ENCODE peak calls at places on chromosome 4, in five cellular contexts. F is transverse colon, E is uterus, Q is endodermal cell, V is colonic mucosa. A is an unnamed sample. For H3K27me3, the result is how much of the 10 kb centered on the place peaks cover.

GRCh38 chr4:184237612-184238011 is 19.9 kb upstream of the ENPP6 start:
- DNase-seq in Q (no peak), F (no peak), V (no peak), E (no peak), A (no peak)

GRCh38 chr4:11496313-11496956 is 67.7 kb upstream of the HS3ST1 start:
- DNase-seq in E (no peak), V (no peak), F (no peak), Q (no peak), A (no peak)

GRCh38 chr4:38455092-38455855 is 208.7 kb upstream of the KLF3 start:
- DNase-seq in E (no peak), V (no peak), Q (no peak), F (no peak), A (no peak)

GRCh38 chr4:66736593-66736992 is 808.7 kb downstream of the CENPC start:
- DNase-seq in Q (no peak), V (no peak), F (no peak), E (no peak), A (no peak)

GRCh38 chr4:101411926-101412325 is 64.6 kb upstream of the PPP3CA start:
- DNase-seq in V (no peak), Q (no peak), E (no peak), F (no peak), A (no peak)

GRCh38 chr4:151851354-151851753 is 90.5 kb upstream of the GATB start:
- DNase-seq in Q (no peak), V (no peak), E (no peak), F (no peak), A (no peak)

GRCh38 chr4:1229117-1229849 is 19.6 kb downstream of the CTBP1 start:
- DNase-seq in Q (no peak), V (no peak), F (no peak), E (no peak), A (no peak)

GRCh38 chr4:8915201-8916200 is 43.9 kb upstream of the HMX1 start:
- DNase-seq in E (no peak), F (no peak), V (peak), Q (no peak), A (no peak)

GRCh38 chr4:38173935-38174334 is 213.7 kb downstream of the PTTG2 start:
- DNase-seq in Q (no peak), E (no peak), V (no peak), F (no peak), A (no peak)

GRCh38 chr4:152117054-152117453 is 356.2 kb upstream of the GATB start:
- DNase-seq in Q (no peak), F (no peak), E (no peak), V (no peak), A (no peak)

GRCh38 chr4:99762728-99763127 is 53.9 kb upstream of the DAPP1 start:
- DNase-seq in V (no peak), E (no peak), F (no peak), Q (no peak), A (no peak)

GRCh38 chr4:145842224-145842887 is 96.3 kb downstream of the ZNF827 start:
- DNase-seq in Q (no peak), E (no peak), V (no peak), F (no peak), A (no peak)

GRCh38 chr4:80608285-80608980 is 272.9 kb downstream of the CFAP299 start:
- DNase-seq in V (no peak), E (no peak), F (no peak), Q (no peak), A (no peak)

GRCh38 chr4:116638592-116638991 is 446.8 kb downstream of the TRAM1L1 start:
- DNase-seq in F (no peak), V (no peak), Q (peak), E (no peak), A (no peak)

GRCh38 chr4:4418676-4419370 is 31.9 kb downstream of the NSG1 start:
- DNase-seq in E (no peak), F (no peak), Q (peak), V (no peak), A (no peak)
- H3K4me3 ChIP-seq in E (no peak), F (no peak), Q (no peak), V (no peak), A (no peak)

DNA sequence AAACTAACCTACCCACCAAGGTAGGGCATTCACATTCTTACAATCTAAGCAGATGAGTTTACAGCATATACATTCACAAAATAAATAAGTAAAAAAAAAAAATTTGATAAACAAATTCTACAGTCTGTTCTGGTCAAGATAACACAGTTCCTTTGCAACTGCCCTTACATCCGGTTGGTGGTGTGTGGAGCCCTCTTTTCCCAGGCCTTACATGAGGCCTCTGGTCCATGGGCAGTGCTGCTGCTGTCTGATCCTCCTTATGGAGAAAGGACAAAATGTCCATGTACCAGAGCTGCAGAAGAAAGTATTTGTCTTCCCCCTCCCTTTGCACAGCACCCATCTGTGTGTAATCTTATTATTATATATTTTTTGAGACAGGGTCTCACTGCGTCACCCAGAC is 2.2 kb upstream of the SEPTIN11 start:
- DNase-seq in F (no peak), V (no peak), Q (peak), E (no peak), A (no peak)
- H3K27ac ChIP-seq in F (no peak), V (no peak), Q (no peak), E (no peak), A (no peak)

DNA sequence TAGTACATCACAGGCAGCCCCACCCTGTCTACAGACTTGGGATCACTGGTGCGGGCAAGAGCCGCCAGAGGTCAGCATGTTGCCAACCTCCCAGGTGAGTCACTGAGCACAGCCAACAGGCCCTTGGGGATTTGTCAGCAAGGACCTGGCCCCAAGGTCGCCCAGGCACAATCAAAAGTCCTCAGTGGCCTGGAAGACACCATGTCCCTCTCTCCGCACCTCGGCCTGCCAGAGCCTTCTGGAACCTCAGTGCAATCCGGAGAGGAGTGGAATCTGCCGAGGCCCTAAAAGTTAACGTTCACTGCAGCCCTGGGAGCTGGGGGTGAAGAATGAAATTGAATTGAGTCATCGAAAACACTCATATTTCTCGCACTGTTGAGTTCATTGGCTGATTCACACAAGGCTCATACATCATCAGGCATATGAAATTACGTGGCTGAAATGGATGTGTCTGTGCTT is 74.3 kb downstream of the WFS1 start:
- DNase-seq in V (no peak), F (no peak), E (no peak), Q (peak), A (no peak)
- H3K27me3 ChIP-seq in V (under half), F (under half), E (under half), Q (under half), A (under half)

DNA sequence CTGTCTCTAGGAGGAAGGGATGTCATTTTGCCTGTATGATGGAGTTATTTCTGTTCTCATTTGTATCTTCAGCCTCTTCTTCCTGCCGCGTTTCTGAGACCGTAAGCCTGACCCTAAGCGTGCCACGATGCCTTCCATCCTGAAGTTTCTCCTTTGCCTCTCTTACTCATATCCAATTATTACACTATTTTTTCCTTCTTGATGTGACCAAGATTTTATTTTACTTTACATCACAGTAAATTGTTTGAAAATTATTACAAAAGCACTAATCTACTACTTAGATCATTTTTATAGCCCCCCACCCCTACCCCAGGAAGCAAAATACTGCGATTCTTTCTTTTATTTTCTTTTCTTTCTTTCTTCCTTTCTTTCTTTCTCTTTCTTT is 95.0 kb downstream of the RAPGEF2 start:
- DNase-seq in V (no peak), Q (no peak), F (no peak), E (no peak), A (no peak)
- H3K4me3 ChIP-seq in V (no peak), Q (no peak), F (no peak), E (no peak), A (no peak)

GRCh38 chr4:52833941-52834525 is 28.1 kb upstream of the RASL11B start:
- DNase-seq in Q (peak), E (no peak), V (no peak), F (no peak), A (no peak)
- H3K27ac ChIP-seq in Q (no peak), E (no peak), V (no peak), F (no peak), A (no peak)

DNA sequence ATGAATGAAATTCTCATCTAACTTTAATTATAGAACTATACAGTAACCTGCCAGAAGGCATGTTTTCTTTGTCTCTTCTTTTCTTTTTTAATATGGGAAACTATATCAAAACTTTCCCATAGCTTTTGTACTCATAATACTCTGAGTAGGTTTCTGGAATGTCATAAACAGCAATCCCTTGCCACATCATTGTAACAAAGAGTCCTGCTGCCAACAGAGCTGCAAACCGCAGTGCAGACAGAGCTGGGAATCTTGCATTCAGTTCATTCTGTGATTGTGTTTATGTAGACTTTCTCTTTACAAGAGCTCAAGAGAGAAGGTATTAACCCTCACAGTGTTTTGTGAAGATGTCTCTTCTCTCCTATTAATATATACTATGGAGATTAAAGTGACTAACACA is 304.4 kb upstream of the SLIT2 start:
- DNase-seq in E (no peak), V (no peak), Q (no peak), F (no peak), A (no peak)
- H3K27me3 ChIP-seq in E (under half), V (under half), Q (under half), F (under half), A (under half)

GRCh38 chr4:5710065-5710961 is 688 bp upstream of the EVC start:
- DNase-seq in V (no peak), F (no peak), E (no peak), Q (no peak), A (no peak)

GRCh38 chr4:5712517-5712916 is 1.5 kb downstream of the EVC start:
- DNase-seq in E (no peak), Q (peak), F (no peak), V (no peak), A (no peak)

GRCh38 chr4:5711479-5712184 is 631 bp downstream of the EVC start:
- DNase-seq in E (peak), Q (peak), V (no peak), F (no peak), A (no peak)

GRCh38 chr4:5712931-5713330 is 1.9 kb downstream of the EVC start:
- DNase-seq in F (no peak), E (no peak), Q (no peak), V (no peak), A (no peak)

GRCh38 chr4:5710962-5711478 is at the start of gene EVC:
- DNase-seq in E (peak), Q (peak), F (peak), V (peak), A (peak)
- H3K4me3 ChIP-seq in E (peak), Q (peak), F (peak), V (peak), A (peak)

A was measured in effector memory CD4-positive, alpha-beta T cell.